ENCODE peak calls at places on chromosomes 13 and 19, in four cellular contexts. Z is endothelial cell of umbilical vein, B is GM12878, F is K562. Y is an unnamed sample.

GRCh38 chr19:46716013-46716671 is 772 bp downstream of the PRKD2 start:
- DNase-seq in Z (no peak), B (no peak), F (peak), Y (no peak)

GRCh38 chr13:45108716-45109706 is 11.3 kb upstream of the GTF2F2 start:
- DNase-seq in Z (no peak), B (peak), F (no peak), Y (peak)

GRCh38 chr13:40388617-40389016 is 277.8 kb downstream of the FOXO1 start:
- DNase-seq in Z (no peak), B (peak), F (no peak), Y (peak)

GRCh38 chr19:7199613-7200533 is 94.3 kb downstream of the INSR start:
- DNase-seq in Z (no peak), B (no peak), F (no peak), Y (peak)

GRCh38 chr13:113654591-113655357 is 3.2 kb downstream of the ATP4B start:
- DNase-seq in Z (no peak), B (no peak), F (no peak), Y (no peak)

GRCh38 chr19:36256064-36256463 is 41.2 kb downstream of the ZNF146 start:
- DNase-seq in Z (no peak), B (no peak), F (no peak), Y (no peak)

GRCh38 chr13:48302920-48303330 is 626 bp upstream of the RB1 start:
- DNase-seq in Z (no peak), B (no peak), F (no peak), Y (peak)

GRCh38 chr19:51157265-51157664 is 15.2 kb downstream of the SIGLEC7 start:
- DNase-seq in Z (no peak), B (no peak), F (no peak), Y (no peak)

GRCh38 chr13:44809152-44809551 is 180.1 kb downstream of the NUFIP1 start:
- DNase-seq in Z (no peak), B (no peak), F (no peak), Y (no peak)

GRCh38 chr13:81987159-81987558 is 1646.2 kb upstream of the SPRY2 start:
- DNase-seq in Z (no peak), B (no peak), F (no peak), Y (no peak)

GRCh38 chr19:39401549-39402416 is 4.9 kb upstream of the ZFP36 start:
- DNase-seq in Z (no peak), B (no peak), F (no peak), Y (peak)

GRCh38 chr13:73653688-73654087 is 480.5 kb downstream of the KLF12 start:
- DNase-seq in Z (no peak), B (no peak), F (no peak), Y (no peak)

GRCh38 chr13:49502954-49503353 is 7.2 kb downstream of the PHF11 start:
- DNase-seq in Z (peak), B (no peak), F (no peak), Y (peak)

GRCh38 chr13:98265669-98266551 is 88.8 kb upstream of the RNF113B start:
- DNase-seq in Z (no peak), B (no peak), F (no peak), Y (peak)

GRCh38 chr13:44165172-44165894 is 208.3 kb upstream of the SERP2 start:
- DNase-seq in Z (no peak), B (no peak), F (no peak), Y (no peak)

GRCh38 chr13:82772802-82773201 is 1109.5 kb downstream of the SLITRK1 start:
- DNase-seq in Z (no peak), B (no peak), F (no peak), Y (peak)

GRCh38 chr19:33675501-33676124 is 53.9 kb downstream of the CHST8 start:
- DNase-seq in Z (no peak), B (no peak), F (no peak), Y (no peak)

GRCh38 chr19:30780032-30780431 is 407.8 kb downstream of the ZNF536 start:
- DNase-seq in Z (no peak), B (no peak), F (no peak), Y (no peak)

GRCh38 chr19:2619076-2619475 is 83.4 kb downstream of the GNG7 start:
- DNase-seq in Z (no peak), B (no peak), F (no peak), Y (no peak)

GRCh38 chr19:51607920-51608562 is 22.2 kb downstream of the SIGLEC5 start:
- DNase-seq in Z (peak), B (no peak), F (peak), Y (peak)

GRCh38 chr13:94968040-94968756 is 255.9 kb upstream of the SOX21 start:
- DNase-seq in Z (peak), B (no peak), F (no peak), Y (no peak)

GRCh38 chr13:59638404-59638803 is 525.3 kb downstream of the DIAPH3 start:
- DNase-seq in Z (no peak), B (no peak), F (no peak), Y (no peak)

GRCh38 chr13:49995535-49996165 is 1.2 kb upstream of the TRIM13 start:
- DNase-seq in Z (peak), B (peak), F (no peak), Y (no peak)

GRCh38 chr13:51733656-51734334 is 70.2 kb downstream of the DHRS12 start:
- DNase-seq in Z (no peak), B (no peak), F (no peak), Y (peak)

GRCh38 chr19:48964205-48965032 is 690 bp upstream of the FTL start:
- DNase-seq in Z (no peak), B (no peak), F (no peak), Y (peak)

GRCh38 chr19:15141143-15141542 is 33.9 kb downstream of the SYDE1 start:
- DNase-seq in Z (no peak), B (no peak), F (no peak), Y (no peak)

GRCh38 chr19:15138427-15138826 is 31.2 kb downstream of the SYDE1 start:
- DNase-seq in Z (no peak), B (no peak), F (no peak), Y (peak)

GRCh38 chr19:15137777-15138176 is 30.6 kb downstream of the SYDE1 start:
- DNase-seq in Z (no peak), B (no peak), F (no peak), Y (peak)

GRCh38 chr19:15142313-15142712 is 35.1 kb downstream of the SYDE1 start:
- DNase-seq in Z (no peak), B (no peak), F (no peak), Y (no peak)

DNA sequence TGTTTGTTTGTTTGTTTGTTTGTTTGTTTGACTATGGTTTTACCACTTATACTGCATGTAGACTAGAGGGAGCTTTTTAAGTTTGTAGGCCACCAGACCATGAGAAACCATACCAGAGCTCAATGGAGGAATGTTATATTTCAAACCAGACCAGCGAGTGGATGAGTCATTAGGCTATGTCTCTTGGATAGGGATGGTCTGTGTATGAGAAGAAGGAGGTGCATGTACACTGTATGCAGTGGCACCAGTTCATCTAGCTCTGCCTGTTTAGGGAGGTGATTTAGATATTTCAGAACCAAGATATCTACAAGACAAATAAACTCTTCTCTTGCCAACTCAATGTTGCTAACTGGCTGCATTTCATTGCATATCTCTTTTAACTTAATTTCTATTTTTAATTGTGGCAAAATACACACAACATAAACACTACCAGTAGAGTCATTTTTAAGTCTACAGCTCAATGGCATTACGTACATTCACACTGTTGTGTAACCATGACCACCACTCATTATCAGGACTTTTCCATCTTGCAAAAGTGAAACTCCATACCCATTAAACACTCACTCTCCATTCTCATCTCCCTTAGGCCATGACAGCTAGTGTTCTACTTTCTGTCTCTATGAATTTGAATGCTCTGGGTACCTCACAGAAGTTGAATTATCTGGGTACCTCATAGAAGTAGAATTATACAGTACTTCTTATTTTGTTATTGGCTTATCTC is 29.2 kb downstream of the SYDE1 start:
- DNase-seq in Z (no peak), B (no peak), F (no peak), Y (peak)
- TF ChIP-seq FOS in Z (no peak), B (no peak), F (no peak), Y (peak)

GRCh38 chr19:870963-871401 is 11.5 kb downstream of the CFD start:
- DNase-seq in Z (no peak), B (no peak), F (no peak), Y (peak)

GRCh38 chr19:875265-875879 is 15.9 kb downstream of the CFD start:
- DNase-seq in Z (no peak), B (no peak), F (no peak), Y (no peak)

GRCh38 chr19:871446-872265 is 12.2 kb downstream of the CFD start:
- DNase-seq in Z (no peak), B (no peak), F (peak), Y (peak)

GRCh38 chr19:872266-872951 is 12.9 kb downstream of the CFD start:
- DNase-seq in Z (peak), B (peak), F (peak), Y (peak)

DNA sequence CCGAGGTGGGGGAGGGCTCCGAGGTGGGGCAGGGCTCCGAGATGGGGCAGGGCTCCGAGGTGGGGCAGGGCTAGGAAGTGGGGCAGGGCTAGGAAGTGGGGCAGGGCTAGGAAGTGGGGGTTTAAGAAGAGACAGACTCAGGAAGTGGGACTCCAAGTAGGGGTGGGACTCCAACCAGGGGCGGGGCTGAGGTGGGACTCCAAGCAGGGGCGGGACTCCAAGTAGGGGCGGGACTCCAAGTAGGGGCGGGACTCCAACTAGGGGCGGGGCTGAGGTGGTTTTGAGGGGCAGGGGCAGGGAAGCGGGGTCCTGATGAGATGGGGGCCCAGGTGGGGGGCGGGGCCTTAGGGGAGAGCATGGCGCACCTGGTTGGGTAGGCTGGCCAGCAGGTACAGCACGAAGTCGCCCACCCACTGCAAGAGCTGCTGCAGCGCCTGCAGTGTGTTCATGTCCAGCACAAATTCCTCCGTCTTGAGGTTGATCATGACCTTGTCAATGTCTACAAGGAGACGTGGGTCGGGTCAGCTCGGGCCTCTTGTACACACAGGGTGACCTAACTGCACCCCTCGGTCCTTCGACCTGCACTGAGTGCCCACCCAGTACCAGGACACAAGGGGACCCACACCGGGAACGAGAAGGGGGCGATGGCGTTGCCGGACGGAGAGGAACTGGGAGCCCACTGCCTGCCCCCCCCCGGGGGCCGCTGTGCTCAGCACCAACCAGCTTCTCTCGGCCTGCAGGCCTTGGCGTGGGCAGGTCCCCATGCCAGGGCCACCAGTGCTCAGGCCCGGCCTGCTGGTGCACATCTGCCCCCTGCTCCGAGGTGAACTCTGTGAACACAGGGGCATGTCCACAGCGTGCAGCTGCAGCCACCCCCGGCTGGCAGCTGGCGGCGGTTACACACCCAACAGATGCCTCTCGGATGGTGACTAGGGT is 13.9 kb downstream of the CFD start:
- DNase-seq in Z (no peak), B (peak), F (peak), Y (peak)
- TF ChIP-seq FOS in Z (no peak), B (no peak), F (no peak), Y (no peak)

GRCh38 chr19:9000933-9001332 is 9.3 kb downstream of the MUC16 start:
- DNase-seq in Z (no peak), B (no peak), F (no peak), Y (no peak)
- TF ChIP-seq FOS in Z (no peak), B (no peak), F (no peak), Y (no peak)

DNA sequence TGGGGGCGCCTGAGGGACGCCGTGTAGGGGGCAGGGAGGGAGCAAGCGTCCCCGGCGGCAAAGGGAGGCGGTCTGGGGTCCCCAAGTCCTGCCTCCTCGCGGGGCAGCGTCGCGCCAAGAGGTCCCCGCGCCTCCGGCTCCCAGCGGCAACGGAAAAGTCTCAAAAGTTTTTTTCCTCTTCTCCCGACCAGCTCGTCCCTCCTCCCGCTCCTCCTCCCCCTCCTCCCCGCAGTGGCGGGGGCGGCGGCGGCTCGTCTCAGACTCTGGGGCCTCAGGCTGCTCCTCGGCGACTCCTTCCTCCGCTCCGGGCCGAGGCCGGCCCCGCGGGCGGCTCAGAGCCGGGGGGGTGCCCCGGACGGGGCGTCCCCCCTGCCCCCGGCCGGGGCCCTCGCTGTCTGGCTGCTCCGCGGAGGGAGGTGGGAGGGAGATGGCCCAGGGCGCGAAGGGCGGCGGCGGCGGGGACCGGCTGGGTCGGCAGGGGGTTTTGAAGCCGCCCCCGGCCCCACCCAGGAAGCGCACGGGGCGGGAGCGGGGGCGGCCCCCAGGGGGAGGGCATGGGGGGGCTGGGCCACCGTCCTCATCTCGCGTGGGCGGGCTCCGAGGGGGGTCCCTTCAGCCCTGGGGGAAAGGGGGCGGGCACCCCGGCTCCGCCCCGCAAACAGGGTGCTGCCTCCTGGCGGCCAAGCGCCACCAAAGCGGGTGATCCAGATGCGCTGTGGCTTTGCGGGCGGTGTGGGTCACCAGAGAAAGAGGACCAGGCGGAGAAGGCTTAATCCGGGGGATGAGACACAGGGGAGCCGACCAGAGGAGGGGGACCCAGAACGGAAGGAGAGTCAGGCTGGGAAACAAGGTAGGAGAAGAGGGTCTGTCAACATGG is at the start of gene TGFB1:
- DNase-seq in Z (peak), B (peak), F (peak), Y (peak)
- TF ChIP-seq FOS in Z (no peak), B (no peak), F (no peak), Y (no peak)

GRCh38 chr19:19214892-19215291 is 3.1 kb downstream of the NCAN start:
- DNase-seq in Z (peak), B (no peak), F (peak), Y (peak)
- TF ChIP-seq FOS in Z (no peak), B (no peak), F (no peak), Y (no peak)

DNA sequence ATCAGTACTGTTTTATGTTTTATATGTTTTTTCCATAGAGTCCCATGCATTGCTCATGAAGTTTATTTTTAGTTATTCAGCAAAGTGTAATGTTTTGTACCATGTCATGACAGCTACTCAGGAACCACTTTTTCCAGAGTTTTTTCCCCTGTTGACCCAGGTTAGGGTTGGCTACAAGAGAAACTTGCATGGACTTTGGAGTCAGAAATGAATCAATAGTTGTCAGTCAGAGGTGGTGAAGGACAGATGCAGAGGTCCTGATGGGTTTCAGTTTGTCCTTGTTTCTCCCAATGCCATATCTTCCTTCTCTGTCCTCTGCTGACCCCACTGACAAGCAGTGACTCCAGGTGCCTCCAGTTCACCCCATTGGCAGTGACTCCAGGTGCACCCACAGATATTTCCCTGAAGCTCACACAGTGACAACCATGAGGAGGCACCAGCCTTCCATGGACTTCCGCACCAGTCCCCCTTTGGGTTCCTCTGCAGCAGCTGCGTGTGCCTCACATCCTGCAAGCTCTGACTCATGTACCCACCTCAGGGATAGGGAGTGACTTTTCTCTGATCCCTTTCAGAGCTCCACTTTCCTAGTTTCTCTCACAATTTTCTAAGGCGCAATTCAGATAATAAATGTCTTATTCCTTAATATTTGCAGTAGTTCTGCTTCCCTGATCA is 92.1 kb downstream of the AKAP11 start:
- DNase-seq in Z (peak), B (no peak), F (no peak), Y (peak)
- TF ChIP-seq FOS in Z (peak), B (no peak), F (no peak), Y (no peak)

GRCh38 chr19:9309974-9310446 is 372 bp upstream of the ZNF699 start:
- DNase-seq in Z (no peak), B (no peak), F (peak), Y (peak)

GRCh38 chr19:9308091-9308490 is 1.5 kb downstream of the ZNF699 start:
- DNase-seq in Z (no peak), B (no peak), F (no peak), Y (no peak)

GRCh38 chr19:9309139-9309973 is at the start of gene ZNF699:
- DNase-seq in Z (peak), B (peak), F (peak), Y (peak)

DNA sequence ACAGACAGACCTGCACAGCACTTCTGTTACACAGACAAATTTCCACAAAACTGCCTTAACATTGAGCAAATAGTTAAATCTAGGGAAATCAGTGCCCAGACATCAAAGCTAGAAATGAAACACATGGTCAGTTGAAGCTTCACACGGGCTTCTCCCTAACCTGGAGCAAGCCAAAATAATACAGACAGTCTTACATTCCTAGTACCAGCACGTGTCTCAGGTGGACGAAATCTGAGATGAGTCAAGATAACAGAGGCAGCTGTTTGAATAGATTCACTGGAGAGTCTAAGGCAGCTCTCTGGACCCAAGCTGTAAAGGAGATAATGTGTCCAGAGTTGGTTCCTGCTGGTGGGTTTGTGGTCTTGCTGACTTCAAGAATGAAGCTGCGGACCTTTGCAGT is 4.1 kb upstream of the ZNF699 start:
- DNase-seq in Z (no peak), B (no peak), F (no peak), Y (no peak)
- TF ChIP-seq FOS in Z (no peak), B (no peak), F (no peak), Y (no peak)

GRCh38 chr13:102286326-102286725 is 115.5 kb downstream of the FGF14 start:
- DNase-seq in Z (no peak), B (no peak), F (no peak), Y (peak)
- TF ChIP-seq FOS in Z (no peak), B (no peak), F (no peak), Y (peak)

Y was measured in IMR-90.